ENCODE peak calls at places on chromosomes 6 and 20, in seven cellular contexts. A is uterus, J is right atrium auricular region, K is ovary, O is HCT116, N is transverse colon, Q is IMR-90. V is an unnamed sample.

GRCh38 chr20:8587246-8587645 is 455.2 kb downstream of the PLCB1 start:
- DNase-seq in Q (no peak), J (no peak), K (no peak), O (no peak), N (no peak), A (no peak), V (no peak)

GRCh38 chr6:151690303-151690702 is 117.2 kb upstream of the ESR1 start:
- DNase-seq in J (no peak), K (peak), O (no peak), A (no peak), N (no peak), Q (no peak), V (no peak)

GRCh38 chr20:44709380-44709779 is 5.8 kb upstream of the CCN5 start:
- DNase-seq in O (no peak), Q (no peak), K (no peak), N (no peak), J (no peak), A (no peak), V (no peak)

GRCh38 chr20:9397928-9398327 is 116.5 kb upstream of the LAMP5 start:
- DNase-seq in J (no peak), Q (no peak), O (no peak), N (no peak), A (no peak), K (no peak), V (no peak)

GRCh38 chr20:1345030-1345755 is 16.3 kb upstream of the SDCBP2 start:
- DNase-seq in O (no peak), K (no peak), N (no peak), J (no peak), Q (no peak), A (no peak), V (no peak)

GRCh38 chr6:133705071-133705470 is 183.8 kb upstream of the TCF21 start:
- DNase-seq in Q (peak), O (no peak), N (no peak), J (no peak), K (no peak), A (no peak), V (no peak)

GRCh38 chr6:113642714-113643442 is 214.3 kb upstream of the MARCKS start:
- DNase-seq in O (no peak), A (no peak), K (no peak), N (peak), J (no peak), Q (peak), V (no peak)

GRCh38 chr6:1310628-1311399 is 1.1 kb upstream of the FOXQ1 start:
- DNase-seq in A (no peak), N (peak), J (no peak), Q (no peak), K (no peak), O (peak), V (no peak)

GRCh38 chr6:158938811-158939254 is 61.2 kb downstream of the RSPH3 start:
- DNase-seq in J (no peak), A (no peak), K (no peak), N (peak), O (peak), Q (no peak), V (no peak)

GRCh38 chr6:4451101-4451500 is 315.7 kb upstream of the ECI2 start:
- DNase-seq in A (no peak), N (no peak), Q (no peak), O (no peak), J (no peak), K (no peak), V (no peak)

GRCh38 chr6:4446982-4447381 is 311.6 kb upstream of the ECI2 start:
- DNase-seq in J (no peak), A (no peak), O (no peak), N (no peak), Q (peak), K (no peak), V (no peak)

GRCh38 chr6:4449409-4449808 is 314.0 kb upstream of the ECI2 start:
- DNase-seq in Q (no peak), A (no peak), J (no peak), N (no peak), K (no peak), O (no peak), V (no peak)

GRCh38 chr6:4450237-4450636 is 314.9 kb upstream of the ECI2 start:
- DNase-seq in A (no peak), Q (no peak), N (no peak), J (no peak), O (no peak), K (no peak), V (no peak)

DNA sequence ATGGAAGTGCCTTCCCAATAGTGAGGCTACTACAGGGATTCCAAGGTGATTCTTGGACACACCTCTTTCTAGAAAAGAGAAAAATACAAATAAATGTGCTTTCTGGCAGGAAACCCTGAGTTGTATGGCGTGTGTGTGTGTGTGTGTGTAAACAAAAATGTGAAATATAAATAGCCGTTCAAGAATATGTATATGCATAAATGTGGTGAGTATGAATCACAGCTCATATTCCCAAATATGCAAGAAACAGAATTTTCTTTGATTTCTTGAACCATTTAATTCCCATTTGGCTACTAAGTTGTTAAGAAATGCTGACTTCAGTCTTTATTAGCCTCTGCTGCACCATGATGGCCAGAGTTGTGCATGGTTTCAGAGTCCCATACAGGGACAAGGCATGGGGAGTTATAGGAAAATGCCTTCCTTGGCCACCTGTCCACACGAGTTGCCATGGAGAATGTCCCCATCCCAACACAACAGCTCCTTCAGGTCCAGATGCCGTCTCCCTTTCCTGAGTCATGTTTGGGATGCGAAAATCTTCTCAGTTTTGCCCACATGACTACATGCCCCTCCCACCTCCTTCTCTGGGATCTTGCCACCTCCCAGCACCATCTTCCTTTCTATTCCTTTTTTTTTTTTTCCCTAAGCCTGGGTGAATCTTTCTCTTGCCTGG is 312.4 kb upstream of the ECI2 start:
- DNase-seq in A (no peak), Q (peak), K (no peak), N (no peak), O (no peak), J (no peak), V (no peak)
- TF ChIP-seq CTCF in A (no peak), Q (no peak), K (no peak), N (no peak), O (no peak), J (no peak), V (no peak)

DNA sequence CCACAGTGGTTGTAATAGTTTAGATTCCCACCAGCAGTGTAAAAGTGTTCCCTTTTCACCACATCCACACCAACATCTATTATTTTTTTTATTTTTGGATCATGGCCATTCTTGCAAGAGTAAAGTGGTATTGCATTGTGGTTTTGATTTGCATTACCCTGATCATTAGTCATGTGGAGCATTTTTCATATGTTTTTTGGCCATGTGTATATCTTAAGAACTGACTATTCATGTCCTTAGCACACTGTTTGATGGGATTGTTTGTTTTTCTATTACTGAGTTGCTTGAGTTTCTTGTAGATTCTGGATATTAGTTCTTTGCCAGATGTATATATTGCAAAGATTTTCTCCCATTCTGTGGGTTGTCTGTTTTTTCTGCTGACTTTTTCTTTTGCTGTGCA is 820.1 kb downstream of the TENT5A start:
- DNase-seq in O (no peak), N (no peak), A (no peak), K (no peak), Q (peak), J (no peak), V (no peak)
- H3K27ac ChIP-seq in O (no peak), N (no peak), A (no peak), K (no peak), Q (no peak), J (no peak), V (no peak)

DNA sequence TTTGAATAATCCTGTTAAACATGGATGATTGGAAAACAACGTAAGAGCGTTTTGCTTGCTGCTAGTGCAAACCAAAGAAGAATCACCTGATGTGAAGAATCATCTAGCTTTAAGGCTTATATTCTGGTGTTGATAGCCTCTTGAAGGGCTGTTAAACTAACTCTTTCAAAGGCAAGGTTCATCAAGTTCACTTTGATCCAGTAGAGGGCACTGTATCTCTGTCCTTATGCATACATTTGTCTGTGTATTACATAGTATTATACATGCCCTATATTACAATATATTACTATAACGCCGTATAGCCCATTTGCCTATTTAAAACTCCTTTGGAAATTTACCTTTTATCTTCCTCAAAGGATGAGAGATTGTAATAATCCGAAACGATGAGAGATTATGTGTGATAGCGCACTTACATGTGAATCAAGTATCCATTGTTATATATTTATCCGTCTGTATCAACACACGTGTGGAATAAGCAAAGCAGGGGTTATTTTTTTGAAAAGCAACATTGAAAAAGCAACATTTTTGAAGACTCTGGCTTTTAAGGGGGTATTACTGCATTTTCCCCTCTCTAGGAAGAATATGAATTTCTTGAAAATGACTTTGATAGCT is 50.8 kb upstream of the NRN1 start:
- DNase-seq in A (no peak), J (no peak), O (peak), K (no peak), Q (no peak), N (no peak), V (no peak)
- TF ChIP-seq CTCF in A (peak), J (peak), O (peak), K (no peak), Q (no peak), N (peak), V (peak)

GRCh38 chr6:72810571-72811280 is 188.9 kb downstream of the KCNQ5 start:
- DNase-seq in O (no peak), N (no peak), J (no peak), K (no peak), Q (no peak), A (no peak), V (no peak)

GRCh38 chr6:72809701-72810379 is 188.0 kb downstream of the KCNQ5 start:
- DNase-seq in N (no peak), O (no peak), J (no peak), A (no peak), Q (peak), K (no peak), V (no peak)

GRCh38 chr6:72816022-72816421 is 194.2 kb downstream of the KCNQ5 start:
- DNase-seq in Q (no peak), N (no peak), J (no peak), A (no peak), K (no peak), O (no peak), V (no peak)

GRCh38 chr6:72813807-72814596 is 192.1 kb downstream of the KCNQ5 start:
- DNase-seq in K (no peak), O (no peak), A (no peak), Q (no peak), J (no peak), N (no peak), V (no peak)

DNA sequence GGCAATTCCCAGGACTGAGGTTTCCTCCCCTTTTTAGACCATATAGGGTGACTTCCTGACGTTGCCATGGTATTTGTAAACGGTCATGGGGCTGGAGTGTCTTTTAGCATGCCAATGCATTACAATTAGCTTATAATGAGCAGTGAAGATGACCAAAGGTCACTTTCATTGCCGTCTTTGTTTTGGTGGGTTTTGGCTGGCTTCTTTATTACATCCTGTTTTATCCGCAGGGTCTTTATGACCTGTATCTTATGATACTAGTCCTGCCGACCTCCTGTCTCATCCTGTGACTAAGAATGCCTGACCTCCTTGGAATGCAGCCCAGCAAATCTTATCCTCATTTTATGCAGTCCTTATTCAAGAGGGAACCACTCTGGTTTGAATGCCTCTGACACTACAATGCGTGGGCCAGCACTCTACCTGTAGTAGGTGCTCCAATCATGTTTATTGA is 190.1 kb downstream of the KCNQ5 start:
- DNase-seq in Q (peak), J (no peak), K (no peak), O (no peak), A (no peak), N (no peak), V (no peak)
- H3K27ac ChIP-seq in Q (no peak), J (no peak), K (no peak), O (no peak), A (no peak), N (no peak), V (no peak)

GRCh38 chr6:101397199-101397598 is 3.7 kb downstream of the GRIK2 start:
- DNase-seq in O (no peak), A (no peak), N (no peak), K (no peak), Q (peak), J (no peak), V (no peak)

GRCh38 chr6:101396552-101397173 is 3.2 kb downstream of the GRIK2 start:
- DNase-seq in A (no peak), J (no peak), Q (peak), K (no peak), O (no peak), N (peak), V (peak)

GRCh38 chr6:101392561-101393230 is 812 bp upstream of the GRIK2 start:
- DNase-seq in Q (no peak), J (no peak), N (no peak), O (no peak), K (no peak), A (no peak), V (no peak)

GRCh38 chr6:101393291-101394251 is at the start of gene GRIK2:
- DNase-seq in O (no peak), Q (peak), A (no peak), K (no peak), N (peak), J (no peak), V (no peak)

DNA sequence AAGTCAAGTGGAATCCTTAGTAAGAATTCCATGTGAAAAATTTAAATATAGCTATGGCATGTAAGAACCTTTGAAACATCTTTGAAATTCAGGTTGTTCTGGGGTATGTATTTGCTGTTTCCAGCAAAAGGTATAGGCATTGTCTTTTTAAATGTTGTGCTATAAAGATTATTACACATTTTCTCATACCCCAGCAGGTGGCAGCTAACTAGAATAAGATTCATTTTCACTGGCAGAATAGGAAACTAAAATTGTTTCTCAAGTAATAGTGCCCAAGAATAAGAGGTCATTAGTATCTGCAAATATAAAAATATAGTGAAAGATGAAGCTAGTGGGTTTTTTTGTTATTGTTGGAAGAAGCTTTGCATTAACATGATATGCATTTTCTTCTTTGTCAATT is 1.8 kb downstream of the GRIK2 start:
- DNase-seq in N (no peak), A (no peak), K (no peak), J (no peak), O (no peak), Q (no peak), V (no peak)
- TF ChIP-seq CTCF in N (peak), A (no peak), K (no peak), J (peak), O (peak), Q (peak), V (peak)

GRCh38 chr6:35181933-35182612 is 31.7 kb upstream of the SCUBE3 start:
- DNase-seq in A (peak), Q (peak), J (peak), K (peak), O (peak), N (peak), V (peak)

GRCh38 chr6:35183935-35184334 is 29.8 kb upstream of the SCUBE3 start:
- DNase-seq in N (no peak), A (no peak), J (no peak), O (no peak), K (no peak), Q (no peak), V (no peak)

GRCh38 chr6:35178932-35179832 is 34.6 kb upstream of the SCUBE3 start:
- DNase-seq in A (no peak), N (no peak), Q (no peak), J (no peak), O (no peak), K (no peak), V (no peak)

GRCh38 chr6:35183281-35183680 is 30.5 kb upstream of the SCUBE3 start:
- DNase-seq in K (no peak), N (no peak), J (no peak), O (no peak), Q (no peak), A (no peak), V (no peak)

DNA sequence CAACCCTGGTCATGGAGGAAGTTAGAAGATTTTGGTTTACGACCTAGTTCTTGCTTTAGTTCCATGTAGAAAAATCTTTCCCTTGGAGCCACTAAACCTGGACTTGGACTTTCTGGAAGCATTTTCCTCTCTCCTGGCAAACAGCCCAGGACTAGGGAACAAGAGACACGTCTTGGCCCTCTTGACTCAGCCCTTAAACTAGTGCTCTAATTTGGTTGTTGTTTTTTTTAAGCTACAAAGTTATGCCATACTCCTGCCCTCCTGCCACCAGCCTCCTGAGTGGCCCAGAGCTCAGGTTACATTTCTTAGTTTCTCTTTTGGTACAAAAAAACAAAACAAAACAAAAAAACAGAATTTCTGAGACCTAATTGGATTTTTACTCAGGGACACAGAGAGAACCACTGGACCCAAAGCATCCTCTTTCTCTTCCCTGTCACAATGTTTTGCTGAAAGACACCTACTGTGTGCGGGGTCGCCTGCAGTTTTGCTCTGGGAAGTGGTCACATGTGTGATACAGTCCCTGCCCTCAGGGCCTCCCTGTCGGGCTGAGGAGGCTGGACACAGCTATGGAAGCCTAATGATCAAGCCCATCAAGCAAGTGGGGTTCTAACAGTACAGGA is 32.3 kb upstream of the SCUBE3 start:
- DNase-seq in K (no peak), A (no peak), Q (peak), N (no peak), J (no peak), O (no peak), V (no peak)
- H3K27ac ChIP-seq in K (no peak), A (no peak), Q (peak), N (no peak), J (peak), O (peak), V (peak)